ENCODE peak calls at places on chromosomes 6 and 20, in five cellular contexts. One of them, this sample, is unnamed.

GRCh38 chr20:31919756-31920155 is 32.1 kb downstream of the PDRG1 start:
- DNase-seq in adrenal gland: no peak
- DNase-seq in astrocyte of the spinal cord: no peak
- DNase-seq in IMR-90: no peak
- DNase-seq in mucosa of descending colon: no peak
- DNase-seq in this sample: no peak

GRCh38 chr20:2002365-2002764 is 8.5 kb upstream of the PDYN start:
- DNase-seq in adrenal gland: no peak
- DNase-seq in astrocyte of the spinal cord: no peak
- DNase-seq in IMR-90: no peak
- DNase-seq in mucosa of descending colon: no peak
- DNase-seq in this sample: no peak

GRCh38 chr6:148779142-148779562 is 32.3 kb downstream of the UST start:
- DNase-seq in adrenal gland: no peak
- DNase-seq in astrocyte of the spinal cord: no peak
- DNase-seq in IMR-90: peak
- DNase-seq in mucosa of descending colon: no peak
- DNase-seq in this sample: peak

GRCh38 chr20:46150982-46151381 is 32.9 kb downstream of the CD40 start:
- DNase-seq in adrenal gland: no peak
- DNase-seq in astrocyte of the spinal cord: no peak
- DNase-seq in IMR-90: no peak
- DNase-seq in mucosa of descending colon: no peak
- DNase-seq in this sample: no peak

GRCh38 chr6:30703011-30703410 is 12.2 kb upstream of the NRM start:
- DNase-seq in adrenal gland: no peak
- DNase-seq in astrocyte of the spinal cord: no peak
- DNase-seq in IMR-90: no peak
- DNase-seq in mucosa of descending colon: peak
- DNase-seq in this sample: no peak

GRCh38 chr6:158029668-158030230 is 48.1 kb downstream of the SYNJ2 start:
- DNase-seq in adrenal gland: no peak
- DNase-seq in astrocyte of the spinal cord: no peak
- DNase-seq in IMR-90: no peak
- DNase-seq in mucosa of descending colon: no peak
- DNase-seq in this sample: no peak

GRCh38 chr6:142885182-142885867 is 59.7 kb downstream of the HIVEP2 start:
- DNase-seq in adrenal gland: peak
- DNase-seq in astrocyte of the spinal cord: peak
- DNase-seq in IMR-90: peak
- DNase-seq in mucosa of descending colon: no peak
- DNase-seq in this sample: peak

GRCh38 chr20:8633366-8633765 is 435.5 kb upstream of the PLCB4 start:
- DNase-seq in adrenal gland: no peak
- DNase-seq in astrocyte of the spinal cord: peak
- DNase-seq in IMR-90: peak
- DNase-seq in mucosa of descending colon: no peak
- DNase-seq in this sample: no peak

GRCh38 chr6:52929321-52930164 is 20.0 kb upstream of the GSTA3 start:
- DNase-seq in adrenal gland: peak
- DNase-seq in astrocyte of the spinal cord: peak
- DNase-seq in IMR-90: peak
- DNase-seq in mucosa of descending colon: no peak
- DNase-seq in this sample: peak

GRCh38 chr6:6057442-6058053 is 50.8 kb upstream of the NRN1 start:
- DNase-seq in adrenal gland: no peak
- DNase-seq in astrocyte of the spinal cord: peak
- DNase-seq in IMR-90: no peak
- DNase-seq in mucosa of descending colon: no peak
- DNase-seq in this sample: peak

GRCh38 chr20:25496968-25497401 is 88.3 kb downstream of the NINL start:
- DNase-seq in adrenal gland: no peak
- DNase-seq in astrocyte of the spinal cord: peak
- DNase-seq in IMR-90: peak
- DNase-seq in mucosa of descending colon: no peak
- DNase-seq in this sample: no peak

GRCh38 chr20:373171-373890 is 7.2 kb upstream of the TRIB3 start:
- DNase-seq in adrenal gland: no peak
- DNase-seq in astrocyte of the spinal cord: peak
- DNase-seq in IMR-90: peak
- DNase-seq in mucosa of descending colon: no peak
- DNase-seq in this sample: peak

GRCh38 chr6:127550403-127550802 is 26.6 kb upstream of the C6orf58 start:
- DNase-seq in adrenal gland: no peak
- DNase-seq in astrocyte of the spinal cord: peak
- DNase-seq in IMR-90: peak
- DNase-seq in mucosa of descending colon: no peak
- DNase-seq in this sample: peak

GRCh38 chr6:80489911-80490635 is 383.6 kb downstream of the BCKDHB start:
- DNase-seq in adrenal gland: no peak
- DNase-seq in astrocyte of the spinal cord: no peak
- DNase-seq in IMR-90: no peak
- DNase-seq in mucosa of descending colon: no peak
- DNase-seq in this sample: no peak

GRCh38 chr6:159844737-159845645 is 44.9 kb downstream of the PNLDC1 start:
- DNase-seq in adrenal gland: no peak
- DNase-seq in astrocyte of the spinal cord: no peak
- DNase-seq in IMR-90: no peak
- DNase-seq in mucosa of descending colon: no peak
- DNase-seq in this sample: no peak

GRCh38 chr6:108699290-108700041 is 138.7 kb downstream of the FOXO3 start:
- DNase-seq in adrenal gland: no peak
- DNase-seq in astrocyte of the spinal cord: peak
- DNase-seq in IMR-90: no peak
- DNase-seq in mucosa of descending colon: no peak
- DNase-seq in this sample: peak

GRCh38 chr6:111989743-111990142 is 64.2 kb upstream of the CCN6 start:
- DNase-seq in adrenal gland: no peak
- DNase-seq in astrocyte of the spinal cord: no peak
- DNase-seq in IMR-90: no peak
- DNase-seq in mucosa of descending colon: no peak
- DNase-seq in this sample: no peak

GRCh38 chr6:21987501-21987957 is 309.3 kb downstream of the PRL start:
- DNase-seq in adrenal gland: peak
- DNase-seq in astrocyte of the spinal cord: peak
- DNase-seq in IMR-90: peak
- DNase-seq in mucosa of descending colon: peak
- DNase-seq in this sample: peak

GRCh38 chr6:87806098-87806497 is 104.1 kb upstream of the AKIRIN2 start:
- DNase-seq in adrenal gland: no peak
- DNase-seq in astrocyte of the spinal cord: no peak
- DNase-seq in IMR-90: no peak
- DNase-seq in mucosa of descending colon: no peak
- DNase-seq in this sample: no peak

GRCh38 chr6:87807423-87807978 is 105.5 kb upstream of the AKIRIN2 start:
- DNase-seq in adrenal gland: no peak
- DNase-seq in astrocyte of the spinal cord: no peak
- DNase-seq in IMR-90: no peak
- DNase-seq in mucosa of descending colon: no peak
- DNase-seq in this sample: no peak

GRCh38 chr6:87806635-87807034 is 104.6 kb upstream of the AKIRIN2 start:
- DNase-seq in adrenal gland: no peak
- DNase-seq in astrocyte of the spinal cord: no peak
- DNase-seq in IMR-90: no peak
- DNase-seq in mucosa of descending colon: no peak
- DNase-seq in this sample: no peak

GRCh38 chr6:87803784-87804183 is 101.8 kb upstream of the AKIRIN2 start:
- DNase-seq in adrenal gland: no peak
- DNase-seq in astrocyte of the spinal cord: no peak
- DNase-seq in IMR-90: no peak
- DNase-seq in mucosa of descending colon: no peak
- DNase-seq in this sample: no peak

DNA sequence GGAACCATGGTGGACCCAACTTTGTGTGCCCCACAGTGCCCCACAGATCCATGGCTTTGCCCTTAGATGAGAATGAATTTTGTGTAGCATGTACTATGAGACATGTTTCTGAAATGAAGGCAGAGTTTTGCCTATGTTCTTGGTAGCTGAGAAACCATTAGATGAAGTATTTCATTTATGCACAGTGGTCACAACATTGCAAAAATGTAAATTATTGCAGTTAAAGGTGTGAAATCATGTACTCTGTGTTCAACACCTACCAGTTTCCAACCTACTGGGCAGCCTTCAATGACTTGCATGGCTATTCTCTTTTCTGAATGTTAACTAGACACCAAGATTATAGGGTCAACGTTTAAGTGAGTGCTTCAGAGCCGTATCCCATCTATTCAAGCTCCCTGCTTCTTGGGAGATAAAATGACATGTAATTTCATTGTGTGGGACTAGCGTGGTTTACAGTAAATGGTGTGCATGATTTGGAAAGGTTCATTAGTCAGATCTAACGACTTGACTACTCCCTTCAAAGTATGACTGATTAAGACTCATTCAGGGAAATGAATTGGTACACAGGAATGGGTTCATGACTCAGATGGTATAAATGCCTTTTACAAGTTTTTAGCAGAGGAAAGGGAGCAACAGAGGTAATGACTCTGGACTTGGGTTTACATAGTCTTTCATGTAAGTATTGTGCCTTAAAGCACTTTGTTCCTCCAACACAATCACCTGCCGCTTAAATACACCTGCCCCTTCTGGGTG is 106.1 kb upstream of the AKIRIN2 start:
- DNase-seq in adrenal gland: no peak
- DNase-seq in astrocyte of the spinal cord: peak
- DNase-seq in IMR-90: peak
- DNase-seq in mucosa of descending colon: no peak
- DNase-seq in this sample: no peak
- TF ChIP-seq CTCF in adrenal gland: no peak
- TF ChIP-seq CTCF in astrocyte of the spinal cord: no peak
- TF ChIP-seq CTCF in IMR-90: no peak
- TF ChIP-seq CTCF in mucosa of descending colon: no peak
- TF ChIP-seq CTCF in this sample: no peak

GRCh38 chr6:57324538-57324937 is 7.1 kb downstream of the PRIM2 start:
- DNase-seq in adrenal gland: no peak
- DNase-seq in astrocyte of the spinal cord: peak
- DNase-seq in IMR-90: peak
- DNase-seq in mucosa of descending colon: no peak
- DNase-seq in this sample: peak
- H3K4me3 ChIP-seq in adrenal gland: no peak
- H3K4me3 ChIP-seq in astrocyte of the spinal cord: no peak
- H3K4me3 ChIP-seq in IMR-90: no peak
- H3K4me3 ChIP-seq in mucosa of descending colon: no peak
- H3K4me3 ChIP-seq in this sample: no peak

DNA sequence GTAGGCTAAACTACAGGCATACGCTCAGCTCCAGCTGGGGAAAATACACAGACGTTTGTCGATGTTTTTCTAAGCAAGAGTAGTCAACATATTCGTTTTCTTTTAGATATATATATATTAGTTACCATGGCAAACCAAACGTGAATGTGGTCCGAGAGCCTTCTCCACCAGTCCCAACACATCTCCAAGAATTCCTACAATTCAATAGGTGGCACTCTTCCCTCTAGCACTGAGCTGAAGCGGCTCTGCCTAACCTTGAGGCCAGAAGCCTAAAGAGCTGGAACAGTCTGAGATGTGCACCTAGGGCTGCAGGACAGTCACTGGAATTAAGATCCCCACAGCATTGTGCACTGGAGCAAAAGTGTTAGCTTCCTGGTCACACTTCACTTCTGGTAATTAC is 70.3 kb upstream of the BEND3 start:
- DNase-seq in adrenal gland: peak
- DNase-seq in astrocyte of the spinal cord: peak
- DNase-seq in IMR-90: peak
- DNase-seq in mucosa of descending colon: no peak
- DNase-seq in this sample: peak
- TF ChIP-seq CTCF in adrenal gland: peak
- TF ChIP-seq CTCF in astrocyte of the spinal cord: peak
- TF ChIP-seq CTCF in IMR-90: no peak
- TF ChIP-seq CTCF in mucosa of descending colon: no peak
- TF ChIP-seq CTCF in this sample: peak

DNA sequence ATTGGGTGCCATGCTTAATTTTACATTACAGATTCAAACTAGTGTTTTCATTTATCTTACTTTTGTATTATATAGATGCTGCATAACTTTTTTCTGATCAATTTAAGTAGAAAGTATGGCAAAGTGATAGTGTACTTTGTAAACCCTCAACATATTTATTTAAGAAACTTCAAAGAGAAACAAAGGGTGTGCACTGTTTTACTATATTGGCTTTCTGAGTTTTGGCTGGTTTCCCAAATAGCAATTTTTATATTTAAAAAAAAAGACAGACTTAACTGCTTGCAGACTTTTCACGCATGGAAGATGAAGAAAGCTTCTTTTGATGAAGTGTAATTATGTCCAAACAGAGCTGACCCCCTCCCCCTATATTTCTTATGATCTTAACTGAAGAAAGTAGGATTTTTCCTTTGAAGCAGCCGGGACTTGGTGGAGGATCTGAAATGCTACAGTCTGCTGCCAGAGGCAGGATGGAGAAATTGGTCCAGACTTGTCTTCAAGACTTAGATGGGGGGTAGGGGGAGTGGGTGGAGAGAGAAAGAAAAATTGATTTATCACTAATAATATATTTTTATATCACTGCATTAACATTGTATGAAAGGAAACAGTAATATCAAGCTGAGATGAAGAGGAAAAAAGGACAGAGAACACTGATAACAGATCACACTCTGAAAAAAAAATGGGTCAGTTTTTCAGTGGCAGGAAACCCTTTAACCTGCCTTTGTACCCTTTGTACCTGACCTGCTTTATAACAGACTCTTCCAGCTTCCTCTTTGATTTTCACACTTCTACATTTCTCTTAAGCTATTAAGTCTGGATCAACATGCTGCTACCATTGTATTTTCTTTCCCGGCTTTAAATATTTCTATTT is 56.0 kb upstream of the SUPT3H start:
- DNase-seq in adrenal gland: no peak
- DNase-seq in astrocyte of the spinal cord: no peak
- DNase-seq in IMR-90: no peak
- DNase-seq in mucosa of descending colon: no peak
- DNase-seq in this sample: no peak
- H3K4me3 ChIP-seq in adrenal gland: no peak
- H3K4me3 ChIP-seq in astrocyte of the spinal cord: no peak
- H3K4me3 ChIP-seq in IMR-90: no peak
- H3K4me3 ChIP-seq in mucosa of descending colon: no peak
- H3K4me3 ChIP-seq in this sample: no peak

DNA sequence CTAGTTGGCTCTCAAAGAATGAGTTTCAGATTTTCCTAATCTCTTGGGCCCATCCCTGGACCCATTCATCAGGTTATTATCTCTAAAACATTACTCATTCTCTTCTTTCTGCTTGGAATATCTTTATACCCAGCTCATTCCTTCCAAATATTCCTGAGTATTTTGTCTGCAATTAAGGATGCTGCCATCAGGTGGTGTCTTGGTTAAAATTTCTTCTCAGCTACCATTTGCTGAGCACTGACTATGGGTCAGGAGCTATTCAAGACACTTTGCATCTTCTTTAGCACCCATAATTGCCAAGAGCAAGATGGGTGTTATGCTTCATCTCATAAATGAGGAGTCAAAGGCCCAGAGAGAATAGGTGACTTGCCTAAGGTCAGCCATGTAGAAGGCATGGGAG is 8.4 kb downstream of the SUN5 start:
- DNase-seq in adrenal gland: no peak
- DNase-seq in astrocyte of the spinal cord: no peak
- DNase-seq in IMR-90: no peak
- DNase-seq in mucosa of descending colon: no peak
- DNase-seq in this sample: no peak
- TF ChIP-seq CTCF in adrenal gland: no peak
- TF ChIP-seq CTCF in astrocyte of the spinal cord: no peak
- TF ChIP-seq CTCF in IMR-90: no peak
- TF ChIP-seq CTCF in mucosa of descending colon: no peak
- TF ChIP-seq CTCF in this sample: peak